ENCODE peak calls at places on chromosomes 3 and 15, in four cellular contexts. Q is activated CD8-positive, alpha-beta T cell treated with anti-CD3 and anti-CD28 coated beads for 36 hours; U is T-helper 2 cell; B is neural crest cell. S is an unnamed sample.

GRCh38 chr15:76973362-76973743 is 21.6 kb upstream of the PSTPIP1 start:
- DNase-seq in Q (peak), U (peak), B (peak), S (peak)

GRCh38 chr3:62318752-62319569 is 54.4 kb downstream of the FEZF2 start:
- DNase-seq in B (peak), U (peak), Q (peak), S (peak)

GRCh38 chr3:151226088-151226563 is 23.1 kb upstream of the GPR171 start:
- DNase-seq in Q (no peak), B (no peak), U (no peak), S (no peak)

GRCh38 chr3:142282503-142282902 is 57.1 kb upstream of the GK5 start:
- DNase-seq in B (no peak), U (no peak), Q (no peak), S (no peak)

GRCh38 chr15:53115563-53115962 is 325.4 kb upstream of the ONECUT1 start:
- DNase-seq in B (no peak), Q (no peak), U (no peak), S (no peak)

GRCh38 chr3:38036286-38036685 is 2.7 kb upstream of the DLEC1 start:
- DNase-seq in Q (no peak), B (no peak), U (no peak), S (no peak)

GRCh38 chr3:37029516-37030163 is 36.3 kb downstream of the MLH1 start:
- DNase-seq in Q (no peak), B (no peak), U (no peak), S (no peak)

GRCh38 chr3:4306860-4307259 is 3.7 kb downstream of the SETMAR start:
- DNase-seq in B (no peak), U (no peak), Q (no peak), S (peak)

GRCh38 chr3:194738254-194739093 is 52.8 kb downstream of the FAM43A start:
- DNase-seq in Q (no peak), U (no peak), B (no peak), S (peak)

GRCh38 chr3:106609666-106610301 is 741.0 kb upstream of the CBLB start:
- DNase-seq in Q (peak), U (peak), B (peak), S (peak)

GRCh38 chr3:38084019-38084968 is 45.3 kb downstream of the DLEC1 start:
- DNase-seq in Q (peak), B (peak), U (peak), S (no peak)

GRCh38 chr15:55588070-55588817 is at the start of gene PYGO1:
- DNase-seq in U (peak), B (peak), Q (peak), S (peak)

GRCh38 chr3:135970500-135971116 is 5.1 kb downstream of the PPP2R3A start:
- DNase-seq in Q (no peak), B (no peak), U (no peak), S (peak)

GRCh38 chr15:41494922-41495735 is 1.5 kb downstream of the ITPKA start:
- DNase-seq in Q (peak), U (no peak), B (peak), S (no peak)

GRCh38 chr3:9141903-9142302 is 107.5 kb downstream of the SRGAP3 start:
- DNase-seq in B (no peak), Q (no peak), U (no peak), S (no peak)

GRCh38 chr3:153051427-153052095 is 110.5 kb upstream of the RAP2B start:
- DNase-seq in B (no peak), Q (no peak), U (no peak), S (no peak)

GRCh38 chr3:124078978-124079911 is 87.3 kb upstream of the ROPN1 start:
- DNase-seq in U (no peak), B (no peak), Q (peak), S (peak)

GRCh38 chr3:127408684-127409420 is 121.0 kb upstream of the PRR20G start:
- DNase-seq in U (no peak), Q (no peak), B (peak), S (no peak)

GRCh38 chr3:74546426-74546825 is 68.0 kb downstream of the CNTN3 start:
- DNase-seq in B (no peak), U (no peak), Q (no peak), S (no peak)

GRCh38 chr15:72222433-72222832 is 8.6 kb downstream of the PKM start:
- DNase-seq in U (no peak), Q (no peak), B (no peak), S (no peak)

S was measured in hippocampal formation.